ENCODE peak calls at places on chromosomes 11 and 22, in five cellular contexts. Z, U, B, I and D are unnamed samples.

GRCh38 chr11:123063396-123064267 is 1.7 kb upstream of the HSPA8 start:
- DNase-seq in Z (peak; percentile 32), U (no peak), B (no peak), I (peak; percentile 54), D (no peak)

GRCh38 chr11:134397304-134398078 is 14.6 kb downstream of the B3GAT1 start:
- DNase-seq in Z (no peak), U (no peak), B (no peak), I (no peak), D (no peak)

GRCh38 chr22:17162731-17163130 is 3.7 kb upstream of the HDHD5 start:
- DNase-seq in Z (no peak), U (no peak), B (no peak), I (no peak), D (no peak)

GRCh38 chr11:44651535-44652130 is 75.1 kb upstream of the TSPAN18 start:
- DNase-seq in Z (no peak), U (no peak), B (no peak), I (no peak), D (no peak)

GRCh38 chr11:14144905-14145304 is 182.4 kb downstream of the SPON1 start:
- DNase-seq in Z (no peak), U (no peak), B (no peak), I (peak; percentile 31), D (no peak)

GRCh38 chr11:83951521-83951920 is 665.4 kb upstream of the CCDC90B start:
- DNase-seq in Z (no peak), U (no peak), B (no peak), I (no peak), D (no peak)

GRCh38 chr22:22248878-22249277 is 4.3 kb downstream of the VPREB1 start:
- DNase-seq in Z (no peak), U (no peak), B (no peak), I (no peak), D (no peak)

GRCh38 chr11:69270929-69271328 is 23.0 kb upstream of the MYEOV start:
- DNase-seq in Z (no peak), U (no peak), B (no peak), I (no peak), D (no peak)

GRCh38 chr11:122268601-122269130 is 152.7 kb upstream of the BLID start:
- DNase-seq in Z (no peak), U (no peak), B (no peak), I (no peak), D (no peak)

GRCh38 chr11:122108192-122108799 is 7.7 kb downstream of the BLID start:
- DNase-seq in Z (peak; percentile 81), U (no peak), B (peak; percentile 10), I (peak; percentile 23), D (peak; percentile 2)

GRCh38 chr11:22192289-22192641 is 620 bp upstream of the ANO5 start:
- DNase-seq in Z (peak; percentile 84), U (no peak), B (no peak), I (peak; percentile 43), D (no peak)

GRCh38 chr11:14768789-14769188 is 123.2 kb downstream of the CYP2R1 start:
- DNase-seq in Z (no peak), U (no peak), B (no peak), I (no peak), D (no peak)

GRCh38 chr11:5229388-5229787 is 2.5 kb upstream of the HBB start:
- DNase-seq in Z (no peak), U (no peak), B (no peak), I (no peak), D (no peak)

DNA sequence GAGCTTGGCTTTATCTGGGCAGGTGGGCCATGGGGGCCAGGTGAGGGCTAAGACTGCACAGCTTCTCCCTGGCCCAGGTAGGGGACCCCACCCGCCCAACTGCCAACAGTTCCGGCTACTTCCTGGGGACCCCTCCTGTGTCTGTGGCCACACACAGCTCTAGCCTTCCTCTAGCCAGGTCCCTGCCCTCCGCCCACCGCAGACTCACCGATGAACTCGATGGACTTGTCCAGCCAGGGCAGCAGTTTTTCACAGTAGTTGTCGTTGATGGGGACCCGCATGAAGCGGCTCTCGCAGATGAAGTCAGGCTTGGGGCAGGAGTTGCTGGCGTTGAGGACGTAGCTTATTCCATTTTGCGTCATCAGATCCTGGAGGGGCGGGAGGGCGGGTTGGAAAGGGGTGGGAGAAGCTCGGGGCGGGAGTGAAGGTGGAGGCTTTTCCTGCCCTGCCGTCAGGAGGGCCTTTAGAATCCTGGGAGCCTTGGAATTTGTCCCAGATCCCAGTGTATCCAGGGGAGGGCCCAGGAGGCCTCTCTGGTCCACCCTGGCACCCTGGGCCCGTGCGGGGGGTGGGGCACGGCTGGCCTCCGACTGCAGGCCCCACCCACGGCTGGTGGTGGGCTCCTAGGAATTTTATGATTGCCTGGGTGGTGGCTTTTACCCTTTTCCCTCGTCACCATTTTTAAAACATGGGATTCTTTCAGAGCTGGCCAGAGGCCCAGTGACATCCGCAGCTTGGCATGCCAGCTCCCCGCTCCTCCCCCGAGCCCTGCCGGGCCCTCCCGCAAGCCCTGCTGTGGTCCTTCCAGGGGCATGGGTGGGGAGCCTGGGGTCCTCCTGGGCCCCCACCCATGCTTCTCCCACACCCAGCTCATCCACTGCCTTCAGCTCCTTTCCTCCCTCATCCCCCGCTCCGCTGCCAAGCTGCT is 13.9 kb downstream of the DUSP8 start:
- DNase-seq in Z (no peak), U (no peak), B (no peak), I (peak; percentile 52), D (peak; percentile 19)
- TF ChIP-seq POLR2AphosphoS5 in Z (no peak), U (no peak), B (no peak), I (no peak), D (no peak)

DNA sequence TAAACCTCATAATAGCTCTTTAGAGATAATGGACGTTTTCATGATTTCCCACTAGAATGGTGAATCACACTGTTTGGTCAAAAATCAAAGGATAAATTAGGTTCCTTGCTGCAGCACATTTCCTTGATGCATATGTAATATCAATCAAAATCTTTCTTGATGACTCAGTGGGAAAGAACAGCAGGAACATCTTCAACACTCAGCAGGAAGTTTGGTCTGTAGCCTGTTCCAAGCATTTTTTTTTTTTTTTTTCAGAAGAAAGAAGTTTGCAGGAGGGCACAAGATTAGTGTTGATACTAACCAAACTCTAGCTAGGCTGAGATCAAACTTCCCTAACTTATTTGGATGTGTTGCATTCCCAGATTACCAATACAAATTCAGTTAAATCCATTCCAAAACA is 1529.8 kb downstream of the FAM181B start:
- DNase-seq in Z (no peak), U (no peak), B (no peak), I (no peak), D (no peak)
- TF ChIP-seq POLR2AphosphoS5 in Z (no peak), U (no peak), B (no peak), I (no peak), D (no peak)

DNA sequence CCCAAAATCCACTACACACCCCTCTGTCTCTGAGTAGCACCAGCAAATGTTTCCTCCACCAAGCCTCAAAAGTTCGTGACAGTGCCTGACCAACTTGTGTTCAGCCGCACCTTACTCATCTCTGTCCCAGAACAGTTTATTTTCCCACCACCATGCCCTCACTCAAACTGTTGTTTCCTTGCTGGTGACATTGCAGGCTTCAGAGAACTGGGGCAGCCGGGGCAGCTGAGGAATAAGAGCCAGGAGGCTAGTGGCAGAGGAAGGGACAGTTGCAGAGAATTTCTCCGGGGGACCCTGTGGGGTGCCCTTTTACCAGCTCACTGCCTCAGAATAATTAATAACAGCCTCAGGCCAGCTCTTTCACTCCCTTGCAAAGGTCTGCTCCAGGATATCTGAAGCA is 709 bp upstream of the KCNE3 start:
- DNase-seq in Z (peak; percentile 8), U (no peak), B (no peak), I (no peak), D (no peak)
- TF ChIP-seq POLR2AphosphoS5 in Z (no peak), U (no peak), B (peak; percentile 69), I (no peak), D (no peak)

GRCh38 chr22:41929158-41929896 is 2.7 kb upstream of the TNFRSF13C start:
- DNase-seq in Z (no peak), U (no peak), B (no peak), I (no peak), D (no peak)

GRCh38 chr22:41933411-41934177 is 7.0 kb upstream of the TNFRSF13C start:
- DNase-seq in Z (no peak), U (no peak), B (no peak), I (no peak), D (no peak)

GRCh38 chr22:41932353-41932752 is 5.7 kb upstream of the TNFRSF13C start:
- DNase-seq in Z (no peak), U (no peak), B (no peak), I (no peak), D (no peak)

GRCh38 chr22:41934284-41935014 is 7.8 kb upstream of the TNFRSF13C start:
- DNase-seq in Z (no peak), U (no peak), B (no peak), I (no peak), D (no peak)

DNA sequence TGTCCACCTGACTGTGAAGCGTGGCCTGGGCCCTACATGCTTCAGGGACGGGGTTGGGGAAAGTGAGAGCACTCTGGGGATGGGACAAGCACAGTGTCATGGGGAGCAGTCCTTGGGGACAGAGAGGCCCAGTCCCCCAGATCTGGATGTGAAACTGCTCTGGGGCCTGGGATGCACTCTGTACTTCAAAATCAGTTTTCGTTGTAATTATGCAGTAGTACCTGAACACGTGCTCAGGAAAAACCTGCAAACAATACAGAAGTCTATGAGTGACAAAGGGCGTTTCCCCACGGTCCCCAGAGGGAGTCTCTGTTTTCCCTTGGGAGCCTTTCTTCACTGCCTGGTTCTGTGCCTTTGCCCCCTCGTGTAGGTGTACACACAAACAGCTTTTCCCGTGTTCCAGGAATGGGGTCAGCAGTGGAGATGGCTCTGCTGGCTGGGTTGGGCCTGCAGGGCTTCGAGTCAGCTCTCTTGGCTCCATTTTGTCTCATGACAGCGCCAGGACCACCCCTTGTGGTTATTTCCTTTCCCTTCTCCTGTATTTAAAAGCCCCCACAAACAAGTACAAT is 5.2 kb upstream of the TNFRSF13C start:
- DNase-seq in Z (no peak), U (no peak), B (no peak), I (no peak), D (no peak)
- TF ChIP-seq POLR2AphosphoS5 in Z (no peak), U (no peak), B (no peak), I (no peak), D (no peak)

GRCh38 chr22:31676700-31677099 is 14.7 kb upstream of the PISD start:
- DNase-seq in Z (peak; percentile 98), U (peak; percentile 78), B (no peak), I (peak; percentile 99), D (peak; percentile 82)
- TF ChIP-seq POLR2AphosphoS5 in Z (no peak), U (no peak), B (no peak), I (peak; percentile 67), D (no peak)

DNA sequence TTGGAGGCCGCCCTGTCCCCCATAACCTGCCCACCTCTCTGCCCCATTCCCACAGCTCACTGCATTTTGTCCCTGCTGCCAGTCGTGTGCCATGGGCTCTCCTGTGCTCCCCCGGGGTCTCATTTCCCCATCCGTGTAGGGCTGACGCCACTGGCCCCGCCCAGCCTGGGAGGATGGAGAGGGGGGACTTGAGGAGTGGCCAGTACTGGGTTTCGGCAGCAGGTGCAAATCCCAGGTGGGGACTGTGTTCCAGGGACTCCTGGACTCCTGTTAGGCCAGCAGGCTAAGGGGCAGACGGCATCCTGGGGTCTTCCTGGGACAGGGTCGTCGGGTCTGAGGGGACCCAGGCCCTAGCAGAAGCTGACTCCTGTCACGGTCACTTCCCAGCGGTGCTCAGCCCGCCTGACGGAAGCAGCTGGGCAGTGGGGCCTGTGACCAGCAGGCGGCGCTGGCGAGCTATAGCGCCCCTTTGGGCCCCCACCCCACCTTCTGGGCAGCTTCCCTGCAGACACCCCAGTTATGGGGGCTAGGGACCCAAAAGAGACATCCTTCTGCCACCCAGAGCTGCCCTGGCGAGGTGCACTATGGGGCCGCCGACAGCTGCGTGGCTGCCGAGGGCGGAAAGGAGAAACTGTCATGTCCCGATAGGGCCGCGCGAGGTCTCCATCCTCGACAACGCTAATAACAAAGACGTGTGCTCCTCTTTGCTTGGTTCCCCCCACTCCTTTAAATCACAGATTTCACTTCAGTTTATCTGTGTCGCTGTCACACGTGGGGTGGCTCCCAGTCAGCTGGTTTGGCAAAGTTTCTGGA is 979 bp upstream of the MYO7A start:
- DNase-seq in Z (peak; percentile 67), U (peak; percentile 79), B (no peak), I (no peak), D (peak; percentile 69)
- TF ChIP-seq POLR2AphosphoS5 in Z (no peak), U (no peak), B (no peak), I (no peak), D (no peak)